ENCODE peak calls at places on chromosomes 7 and 10, in five cellular contexts. L, V, W, U and S are unnamed samples.

GRCh38 chr7:94080551-94080950 is 76.4 kb upstream of the BET1 start:
- DNase-seq in U (no peak), W (no peak), L (no peak), V (no peak), S (no peak)

GRCh38 chr7:125661006-125661405 is 731.4 kb upstream of the POT1 start:
- DNase-seq in V (no peak), W (no peak), U (no peak), L (no peak), S (no peak)

GRCh38 chr10:70567603-70568002 is 34.9 kb downstream of the PRF1 start:
- DNase-seq in L (no peak), V (no peak), U (no peak), W (no peak), S (no peak)

GRCh38 chr10:5538446-5538845 is 13.7 kb downstream of the CALML3 start:
- DNase-seq in U (no peak), V (peak; percentile 7), L (peak; percentile 56), W (no peak), S (peak; percentile 9)

GRCh38 chr7:128108641-128109423 is 77.6 kb upstream of the LRRC4 start:
- DNase-seq in L (no peak), W (no peak), V (no peak), U (no peak), S (no peak)

GRCh38 chr7:105289704-105290103 is 99.0 kb downstream of the SRPK2 start:
- DNase-seq in W (no peak), V (no peak), U (no peak), L (no peak), S (no peak)

GRCh38 chr7:157037028-157037427 is 26.6 kb upstream of the MNX1 start:
- DNase-seq in U (no peak), L (no peak), W (no peak), V (no peak), S (no peak)

GRCh38 chr10:62384057-62384446 is 9.9 kb downstream of the ZNF365 start:
- DNase-seq in L (peak; percentile 88), W (peak; percentile 85), V (no peak), U (no peak), S (no peak)

GRCh38 chr10:31709028-31709427 is 219.6 kb downstream of the ARHGAP12 start:
- DNase-seq in W (no peak), V (no peak), U (no peak), L (no peak), S (no peak)

GRCh38 chr10:100894589-100895294 is 18.0 kb upstream of the SLF2 start:
- DNase-seq in W (no peak), L (no peak), V (no peak), U (no peak), S (no peak)

GRCh38 chr7:41652265-41652664 is 50.6 kb downstream of the INHBA start:
- DNase-seq in W (no peak), U (no peak), V (no peak), L (peak; percentile 13), S (no peak)

GRCh38 chr7:1668932-1669485 is 1.1 kb upstream of the ELFN1 start:
- DNase-seq in V (no peak), W (no peak), L (peak; percentile 20), U (no peak), S (no peak)

GRCh38 chr7:137934176-137934826 is 67.6 kb downstream of the CREB3L2 start:
- DNase-seq in V (no peak), L (no peak), W (no peak), U (no peak), S (no peak)

GRCh38 chr7:137933270-137934017 is 68.4 kb downstream of the CREB3L2 start:
- DNase-seq in U (no peak), L (peak; percentile 83), W (no peak), V (peak; percentile 73), S (no peak)

GRCh38 chr7:137936509-137937201 is 65.2 kb downstream of the CREB3L2 start:
- DNase-seq in L (no peak), W (no peak), V (no peak), U (no peak), S (no peak)

GRCh38 chr7:137935849-137936508 is 65.9 kb downstream of the CREB3L2 start:
- DNase-seq in V (no peak), U (no peak), W (no peak), L (no peak), S (no peak)

DNA sequence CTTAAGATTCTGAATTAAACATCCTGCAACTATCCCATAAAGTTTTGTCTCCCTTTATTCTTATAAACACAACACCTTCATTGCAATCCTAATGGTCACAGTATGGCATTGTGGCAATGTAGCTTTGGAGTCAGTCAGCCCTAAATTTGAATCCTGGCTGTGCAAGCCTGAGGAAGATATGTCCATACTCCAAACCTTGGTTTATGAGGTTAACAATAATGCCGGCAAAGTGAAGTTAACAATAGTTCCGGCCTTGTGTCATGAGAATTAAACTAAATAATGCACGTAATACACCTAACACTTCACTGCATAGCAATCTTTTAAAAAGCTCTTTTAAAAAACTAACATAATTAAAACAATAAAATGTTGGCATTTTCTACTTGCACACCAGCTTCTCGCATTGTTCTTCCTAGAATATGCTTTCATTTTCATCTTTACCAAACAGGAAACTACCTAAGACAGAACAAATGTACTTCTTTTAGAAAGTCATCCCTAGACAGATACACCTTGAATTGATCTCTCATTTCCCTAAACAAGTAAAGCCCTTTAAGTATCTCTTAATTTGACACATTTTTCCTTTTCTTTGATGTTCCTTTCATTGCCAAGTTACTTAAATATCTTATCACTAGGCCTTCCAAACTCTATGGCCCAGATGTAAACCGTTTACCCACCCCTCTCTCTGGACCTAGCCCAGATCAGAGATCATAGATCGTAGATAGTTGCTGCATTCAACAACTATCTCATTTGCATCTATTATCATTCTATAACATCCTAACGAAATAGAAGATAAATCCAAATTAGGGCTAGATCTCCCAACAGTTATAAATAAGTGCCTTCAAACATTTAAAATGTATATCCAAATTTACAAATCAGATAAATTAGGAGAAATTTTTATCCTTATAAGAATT is 66.7 kb downstream of the CREB3L2 start:
- DNase-seq in W (no peak), L (no peak), V (no peak), U (no peak), S (no peak)
- H3K27ac ChIP-seq in W (no peak overlapping the region), L (no peak overlapping the region), V (peak overlapping the region; percentile 76), U (peak overlapping the region; percentile 69), S (no peak overlapping the region)

GRCh38 chr7:153584132-153584531 is 468.1 kb upstream of the DPP6 start:
- DNase-seq in W (no peak), U (no peak), L (no peak), V (no peak), S (no peak)
- H3K9me3 ChIP-seq in W (peaks cover 22% of the 10 kb centered on the region), U (no peaks in the 10 kb centered on the region), L (peaks cover 19% of the 10 kb centered on the region), V (no peaks in the 10 kb centered on the region), S (peaks cover 4% of the 10 kb centered on the region)

GRCh38 chr7:141551080-141551772 is at the start of gene AGK:
- DNase-seq in V (peak; percentile 76), L (peak; percentile 75), W (peak; percentile 52), U (no peak), S (peak; percentile 69)
- TF ChIP-seq POLR2A in V (peak; percentile 22), L (peak; percentile 67), W (peak; percentile 86), U (no peak), S (no peak)

DNA sequence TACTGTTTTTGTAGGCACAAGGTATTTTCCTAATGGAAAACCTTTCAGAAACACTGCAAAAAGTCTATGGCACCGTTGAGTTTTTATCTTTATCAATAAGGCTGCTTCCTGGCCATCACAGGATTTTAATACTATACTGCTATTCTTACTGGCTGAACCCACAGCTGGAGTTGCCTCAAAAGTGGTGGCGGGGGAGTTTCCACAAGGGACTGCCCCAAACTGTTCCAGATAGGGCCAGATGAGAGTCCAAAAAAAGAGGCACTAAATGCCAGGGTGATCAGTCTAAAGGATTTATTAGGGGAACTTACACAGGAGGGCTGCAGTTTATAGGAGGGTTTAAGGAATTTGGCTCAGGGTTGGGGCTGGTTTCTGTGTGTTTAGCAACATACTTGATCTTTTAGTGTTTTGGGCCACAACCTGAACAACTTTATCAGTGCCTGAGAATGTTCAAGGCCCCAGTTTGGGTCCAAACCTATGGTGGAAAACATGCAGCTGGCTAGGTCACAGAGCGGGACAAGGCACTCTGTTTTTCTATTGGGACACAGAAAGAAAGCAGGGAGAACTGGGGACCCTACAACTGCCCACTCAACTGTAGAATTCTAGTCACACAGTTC is 41.4 kb downstream of the STAM start:
- DNase-seq in L (no peak), W (no peak), V (no peak), U (no peak), S (no peak)
- H3K27ac ChIP-seq in L (no peak overlapping the region), W (no peak overlapping the region), V (no peak overlapping the region), U (no peak overlapping the region), S (no peak overlapping the region)

GRCh38 chr10:21169271-21169670 is 272.2 kb upstream of the NEBL start:
- DNase-seq in W (no peak), V (no peak), L (no peak), U (no peak), S (no peak)
- H3K9me3 ChIP-seq in W (no peaks in the 10 kb centered on the region), V (no peaks in the 10 kb centered on the region), L (no peaks in the 10 kb centered on the region), U (no peaks in the 10 kb centered on the region), S (no peaks in the 10 kb centered on the region)

GRCh38 chr7:22357311-22358175 is 589 bp upstream of the RAPGEF5 start:
- DNase-seq in L (peak; percentile 2), W (peak; percentile 36), U (no peak), V (no peak), S (no peak)
- TF ChIP-seq POLR2A in L (no peak), W (no peak), U (no peak), V (no peak), S (no peak)

GRCh38 chr10:119665901-119666708 is 14.9 kb downstream of the BAG3 start:
- DNase-seq in U (no peak), V (no peak), L (peak; percentile 36), W (no peak), S (no peak)

GRCh38 chr10:119669331-119669730 is 18.2 kb downstream of the BAG3 start:
- DNase-seq in U (no peak), L (no peak), W (no peak), V (no peak), S (no peak)

GRCh38 chr10:119668461-119668860 is 17.3 kb downstream of the BAG3 start:
- DNase-seq in L (no peak), V (no peak), U (no peak), W (no peak), S (no peak)

GRCh38 chr10:119666709-119667004 is 15.5 kb downstream of the BAG3 start:
- DNase-seq in V (no peak), U (no peak), W (no peak), L (no peak), S (no peak)

GRCh38 chr10:119667562-119668328 is 16.6 kb downstream of the BAG3 start:
- DNase-seq in U (no peak), L (peak; percentile 98), W (peak; percentile 87), V (peak; percentile 56), S (peak; percentile 74)
- H3K27ac ChIP-seq in U (peak overlapping the region; percentile 63), L (peak overlapping the region; percentile 87), W (peak overlapping the region; percentile 74), V (peak overlapping the region; percentile 50), S (peak overlapping the region; percentile 66)

GRCh38 chr10:131314799-131315198 is 3.3 kb upstream of the TCERG1L start:
- DNase-seq in W (no peak), V (no peak), U (no peak), L (no peak), S (no peak)
- H3K9me3 ChIP-seq in W (no peaks in the 10 kb centered on the region), V (no peaks in the 10 kb centered on the region), U (no peaks in the 10 kb centered on the region), L (peaks cover 31% of the 10 kb centered on the region), S (no peaks in the 10 kb centered on the region)

DNA sequence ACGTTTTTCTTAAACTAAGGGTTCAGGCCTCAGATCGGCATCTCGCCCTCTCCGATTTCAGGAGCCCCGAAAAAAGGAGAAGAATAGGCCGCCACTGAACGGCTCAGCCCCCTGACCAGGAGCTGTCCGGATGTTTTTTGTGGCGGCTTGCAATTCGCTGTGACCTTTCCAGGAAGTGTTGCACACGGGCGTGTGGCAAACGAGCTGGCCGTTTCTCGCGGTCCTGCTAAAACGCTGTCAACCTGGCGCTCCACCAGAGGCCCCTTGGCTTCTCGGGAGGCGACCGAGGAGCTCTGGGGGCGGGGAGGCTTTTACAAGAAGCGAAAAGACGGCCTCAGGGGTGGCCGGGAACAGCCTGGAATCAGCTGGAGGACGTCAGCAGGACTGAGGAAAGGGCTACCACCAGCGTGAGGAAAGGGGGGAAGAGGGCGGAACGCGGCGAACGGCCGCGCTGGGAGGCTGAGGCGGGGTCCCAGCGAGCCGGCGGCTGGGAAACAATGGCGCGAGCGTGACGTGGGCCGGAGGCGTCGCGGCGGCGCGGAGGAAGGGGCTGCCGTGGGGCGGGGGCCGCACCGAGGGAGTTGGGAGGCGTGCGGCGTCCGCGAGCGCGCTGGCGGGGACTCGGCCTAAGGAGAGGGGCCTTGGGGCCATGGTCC is 493 bp downstream of the NT5C2 start:
- DNase-seq in L (peak; percentile 75), V (peak; percentile 73), U (peak; percentile 94), W (peak; percentile 55), S (peak; percentile 82)
- TF ChIP-seq POLR2A in L (no peak), V (no peak), U (no peak), W (no peak), S (no peak)